ENCODE peak calls at places on chromosomes 2 and 18, in ten cellular contexts. A is adrenal gland, O is right lobe of liver, K is transverse colon, Z is body of pancreas, D is spleen, R is vagina, L is sigmoid colon, C is upper lobe of left lung, S is K562. P is an unnamed sample.

GRCh38 chr2:46708492-46708891 is 207.1 kb downstream of the MCFD2 start:
- DNase-seq in A (no peak), O (no peak), K (no peak), Z (no peak), D (no peak), R (no peak), L (no peak), C (no peak), S (no peak), P (no peak)

GRCh38 chr2:151534001-151534400 is 124.3 kb downstream of the RIF1 start:
- DNase-seq in A (no peak), O (no peak), K (no peak), Z (no peak), D (no peak), R (no peak), L (no peak), C (no peak), S (no peak), P (no peak)

GRCh38 chr18:74376523-74376922 is 60.9 kb downstream of the C18orf63 start:
- DNase-seq in A (peak), O (no peak), K (no peak), Z (no peak), D (no peak), R (peak), L (no peak), C (no peak), S (no peak), P (no peak)

GRCh38 chr18:41655074-41655473 is 300.0 kb upstream of the PIK3C3 start:
- DNase-seq in A (no peak), O (no peak), K (no peak), Z (no peak), D (no peak), R (no peak), L (no peak), C (no peak), S (no peak), P (no peak)

GRCh38 chr18:63177259-63177658 is 142.3 kb downstream of the BCL2 start:
- DNase-seq in A (no peak), O (no peak), K (no peak), Z (no peak), D (peak), R (no peak), L (no peak), C (no peak), S (no peak), P (no peak)

GRCh38 chr2:44560961-44561360 is 199.2 kb downstream of the CAMKMT start:
- DNase-seq in A (no peak), O (no peak), K (no peak), Z (no peak), D (no peak), R (no peak), L (no peak), C (no peak), S (no peak), P (no peak)

GRCh38 chr18:25284861-25285574 is 66.9 kb downstream of the ZNF521 start:
- DNase-seq in A (no peak), O (no peak), K (no peak), Z (no peak), D (no peak), R (no peak), L (no peak), C (no peak), S (no peak), P (no peak)

GRCh38 chr2:190766581-190766980 is 114.0 kb upstream of the GLS start:
- DNase-seq in A (no peak), O (no peak), K (no peak), Z (no peak), D (no peak), R (no peak), L (no peak), C (no peak), S (no peak), P (no peak)

GRCh38 chr18:28584726-28585125 is 407.8 kb upstream of the CDH2 start:
- DNase-seq in A (no peak), O (no peak), K (no peak), Z (no peak), D (no peak), R (no peak), L (no peak), C (no peak), S (no peak), P (no peak)

GRCh38 chr2:207692206-207693065 is 19.0 kb upstream of the CCNYL1 start:
- DNase-seq in A (peak), O (peak), K (peak), Z (peak), D (no peak), R (no peak), L (no peak), C (peak), S (peak), P (no peak)

GRCh38 chr2:127023504-127023903 is 83.5 kb downstream of the BIN1 start:
- DNase-seq in A (no peak), O (no peak), K (no peak), Z (no peak), D (no peak), R (peak), L (no peak), C (no peak), S (no peak), P (no peak)

GRCh38 chr2:119888673-119889072 is 124.2 kb upstream of the EPB41L5 start:
- DNase-seq in A (no peak), O (no peak), K (no peak), Z (no peak), D (no peak), R (no peak), L (no peak), C (no peak), S (no peak), P (no peak)

GRCh38 chr2:33409417-33409955 is 67.0 kb upstream of the RASGRP3 start:
- DNase-seq in A (no peak), O (no peak), K (no peak), Z (no peak), D (no peak), R (no peak), L (no peak), C (no peak), S (no peak), P (no peak)

GRCh38 chr2:127157651-127158460 is 50.9 kb upstream of the BIN1 start:
- DNase-seq in A (peak), O (no peak), K (no peak), Z (no peak), D (no peak), R (peak), L (peak), C (no peak), S (peak), P (no peak)

GRCh38 chr2:24973812-24974211 is 2.1 kb upstream of the DNAJC27 start:
- DNase-seq in A (no peak), O (no peak), K (no peak), Z (no peak), D (no peak), R (no peak), L (no peak), C (no peak), S (peak), P (no peak)

GRCh38 chr2:191728710-191729597 is 51.0 kb downstream of the NABP1 start:
- DNase-seq in A (no peak), O (no peak), K (no peak), Z (no peak), D (no peak), R (no peak), L (no peak), C (no peak), S (peak), P (no peak)

GRCh38 chr2:157809212-157809611 is 66.9 kb downstream of the ACVR1 start:
- DNase-seq in A (no peak), O (no peak), K (no peak), Z (no peak), D (no peak), R (no peak), L (no peak), C (no peak), S (no peak), P (no peak)

GRCh38 chr2:14632133-14632936 is at the start of gene LRATD1:
- DNase-seq in A (peak), O (peak), K (peak), Z (peak), D (peak), R (no peak), L (peak), C (peak), S (peak), P (peak)

GRCh38 chr2:14634223-14634884 is 1.8 kb downstream of the LRATD1 start:
- DNase-seq in A (peak), O (peak), K (peak), Z (peak), D (peak), R (no peak), L (peak), C (peak), S (peak), P (peak)

GRCh38 chr2:14634885-14635871 is 2.7 kb downstream of the LRATD1 start:
- DNase-seq in A (peak), O (peak), K (peak), Z (peak), D (peak), R (no peak), L (peak), C (peak), S (peak), P (peak)

GRCh38 chr2:14633031-14633430 is 514 bp downstream of the LRATD1 start:
- DNase-seq in A (peak), O (peak), K (peak), Z (peak), D (no peak), R (no peak), L (no peak), C (no peak), S (no peak), P (no peak)

DNA sequence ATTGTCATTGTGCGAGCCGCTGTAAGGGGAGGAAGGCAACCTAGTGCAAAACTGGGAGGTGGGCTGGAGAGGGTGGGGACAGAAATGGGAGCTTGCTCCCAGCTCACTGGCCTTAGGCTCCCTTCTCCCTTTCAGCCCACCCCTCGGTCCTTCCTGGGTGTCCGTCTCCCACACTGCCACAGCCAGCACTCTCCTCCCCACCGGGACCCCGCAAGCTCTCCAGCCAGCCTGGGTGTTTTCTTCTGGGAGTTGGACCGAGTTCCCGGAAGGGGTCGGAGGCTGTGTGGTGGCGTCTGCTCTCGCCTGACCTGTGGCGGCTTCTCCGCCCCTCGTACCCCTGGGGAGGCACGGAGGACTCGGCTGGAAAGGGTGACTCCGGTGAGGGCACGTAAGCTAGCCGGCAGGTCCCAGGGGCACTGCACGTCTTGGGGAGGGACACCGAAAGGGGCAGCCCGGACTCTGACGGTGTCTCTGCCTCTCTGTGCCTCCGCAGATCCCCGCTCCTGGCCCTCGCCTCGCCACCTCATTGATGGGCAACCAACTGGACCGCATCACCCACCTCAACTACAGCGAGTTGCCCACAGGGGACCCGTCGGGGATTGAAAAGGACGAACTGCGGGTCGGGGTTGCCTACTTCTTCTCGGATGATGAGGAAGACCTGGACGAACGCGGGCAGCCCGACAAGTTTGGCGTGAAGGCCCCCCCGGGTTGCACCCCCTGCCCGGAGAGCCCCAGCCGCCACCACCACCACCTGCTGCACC is 1.1 kb downstream of the LRATD1 start:
- DNase-seq in A (peak), O (peak), K (peak), Z (no peak), D (no peak), R (no peak), L (peak), C (no peak), S (no peak), P (no peak)
- H3K27ac ChIP-seq in A (no peak), O (no peak), K (peak), Z (peak), D (no peak), R (peak), L (peak), C (peak), S (no peak), P (peak)

GRCh38 chr2:42360890-42361727 is at the start of gene COX7A2L:
- DNase-seq in A (peak), O (peak), K (peak), Z (peak), D (peak), R (peak), L (peak), C (peak), S (peak), P (peak)
- TF ChIP-seq POLR2A in A (peak), O (peak), K (peak), Z (peak), D (peak), R (no peak), L (peak), C (peak), S (peak), P (peak)

GRCh38 chr2:27992787-27993747 is 102.5 kb downstream of the BABAM2 start:
- DNase-seq in A (no peak), O (no peak), K (no peak), Z (no peak), D (no peak), R (no peak), L (no peak), C (no peak), S (no peak), P (no peak)

GRCh38 chr2:28002181-28002580 is 111.7 kb downstream of the BABAM2 start:
- DNase-seq in A (no peak), O (no peak), K (no peak), Z (no peak), D (no peak), R (no peak), L (no peak), C (no peak), S (no peak), P (no peak)

GRCh38 chr2:27993950-27994728 is 103.6 kb downstream of the BABAM2 start:
- DNase-seq in A (no peak), O (no peak), K (no peak), Z (no peak), D (no peak), R (no peak), L (no peak), C (no peak), S (no peak), P (no peak)

GRCh38 chr2:28000287-28000686 is 109.8 kb downstream of the BABAM2 start:
- DNase-seq in A (no peak), O (no peak), K (no peak), Z (no peak), D (no peak), R (no peak), L (no peak), C (no peak), S (no peak), P (no peak)

DNA sequence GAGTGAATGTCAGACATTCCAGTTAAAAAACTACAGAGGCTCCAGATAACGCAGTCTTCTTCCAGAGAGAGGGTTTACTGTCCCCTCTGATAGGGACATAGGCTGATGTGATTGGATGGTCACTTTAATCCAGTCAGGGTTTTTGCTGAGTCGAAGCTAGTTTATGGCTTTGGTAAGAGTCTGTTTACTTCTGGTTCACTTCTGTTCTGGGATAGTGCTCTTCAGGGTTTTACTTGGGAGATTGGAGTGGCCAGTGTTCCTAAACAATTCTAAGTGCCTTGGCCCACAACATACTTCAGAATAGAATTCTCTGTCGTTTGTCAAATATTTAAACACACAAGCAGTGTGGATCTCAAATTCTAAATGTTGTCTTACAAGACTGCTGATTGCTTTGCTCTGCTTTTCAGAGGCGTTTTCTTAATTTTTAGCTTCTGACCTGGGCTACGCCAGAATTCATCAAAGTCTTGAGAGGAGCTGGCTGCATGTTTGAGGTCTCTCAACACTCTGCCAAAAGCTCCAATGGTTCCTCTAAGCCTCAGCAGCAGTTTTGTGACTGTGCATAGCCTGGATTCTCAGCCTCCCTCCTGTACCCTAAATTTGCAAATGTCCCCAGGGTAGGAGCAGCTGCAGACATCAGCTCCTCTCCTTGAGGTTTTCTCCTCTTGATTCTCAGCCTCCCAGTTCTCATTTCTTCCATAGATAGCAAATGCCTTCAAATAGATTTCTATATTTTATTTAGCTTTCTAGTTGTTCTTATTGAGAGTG is 105.8 kb downstream of the BABAM2 start:
- DNase-seq in A (no peak), O (no peak), K (no peak), Z (no peak), D (no peak), R (no peak), L (no peak), C (no peak), S (peak), P (no peak)
- H3K27ac ChIP-seq in A (no peak), O (no peak), K (no peak), Z (no peak), D (no peak), R (no peak), L (no peak), C (no peak), S (no peak), P (no peak)

GRCh38 chr2:27428213-27428977 is at the start of gene NRBP1:
- DNase-seq in A (peak), O (peak), K (peak), Z (peak), D (peak), R (no peak), L (peak), C (peak), S (peak), P (peak)
- TF ChIP-seq POLR2A in A (peak), O (peak), K (peak), Z (peak), D (peak), R (no peak), L (peak), C (peak), S (peak), P (peak)

GRCh38 chr2:168892327-168892726 is 2.1 kb upstream of the SPC25 start:
- DNase-seq in A (no peak), O (no peak), K (no peak), Z (no peak), D (no peak), R (no peak), L (no peak), C (no peak), S (no peak), P (no peak)

GRCh38 chr2:168890006-168890782 is at the start of gene SPC25:
- DNase-seq in A (peak), O (peak), K (peak), Z (peak), D (peak), R (no peak), L (peak), C (peak), S (peak), P (peak)

GRCh38 chr2:168894101-168894500 is 3.9 kb upstream of the SPC25 start:
- DNase-seq in A (no peak), O (no peak), K (no peak), Z (no peak), D (no peak), R (no peak), L (no peak), C (no peak), S (peak), P (no peak)

GRCh38 chr2:168884990-168885389 is 5.2 kb downstream of the SPC25 start:
- DNase-seq in A (no peak), O (no peak), K (no peak), Z (no peak), D (no peak), R (no peak), L (no peak), C (no peak), S (peak), P (no peak)

DNA sequence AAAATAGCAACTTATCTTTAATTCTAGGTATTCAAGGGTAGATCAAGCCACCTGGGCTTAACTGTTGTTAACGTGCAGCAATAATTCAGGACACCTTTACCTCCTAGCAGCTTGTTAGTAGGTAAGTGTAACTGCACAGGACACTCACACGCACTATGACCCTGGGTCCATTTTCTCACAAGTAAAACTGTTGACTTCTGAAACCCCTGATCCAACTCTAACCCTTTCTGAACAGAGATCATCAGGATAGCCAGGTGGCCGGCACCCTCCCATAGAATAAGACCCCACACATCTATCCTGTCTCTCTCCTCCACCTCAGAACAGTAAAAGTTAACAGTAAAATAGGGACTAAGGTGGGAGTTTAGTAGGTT is 610 bp downstream of the SPC25 start:
- DNase-seq in A (no peak), O (no peak), K (no peak), Z (no peak), D (no peak), R (no peak), L (no peak), C (no peak), S (peak), P (no peak)
- H3K27ac ChIP-seq in A (no peak), O (no peak), K (no peak), Z (no peak), D (no peak), R (no peak), L (no peak), C (no peak), S (peak), P (no peak)

GRCh38 chr2:237474511-237474911 is 12.5 kb upstream of the MLPH start:
- DNase-seq in A (peak), O (peak), K (no peak), Z (peak), D (no peak), R (no peak), L (peak), C (peak), S (no peak), P (no peak)
- TF ChIP-seq POLR2A in A (no peak), O (no peak), K (no peak), Z (no peak), D (no peak), R (no peak), L (no peak), C (no peak), S (no peak), P (no peak)

DNA sequence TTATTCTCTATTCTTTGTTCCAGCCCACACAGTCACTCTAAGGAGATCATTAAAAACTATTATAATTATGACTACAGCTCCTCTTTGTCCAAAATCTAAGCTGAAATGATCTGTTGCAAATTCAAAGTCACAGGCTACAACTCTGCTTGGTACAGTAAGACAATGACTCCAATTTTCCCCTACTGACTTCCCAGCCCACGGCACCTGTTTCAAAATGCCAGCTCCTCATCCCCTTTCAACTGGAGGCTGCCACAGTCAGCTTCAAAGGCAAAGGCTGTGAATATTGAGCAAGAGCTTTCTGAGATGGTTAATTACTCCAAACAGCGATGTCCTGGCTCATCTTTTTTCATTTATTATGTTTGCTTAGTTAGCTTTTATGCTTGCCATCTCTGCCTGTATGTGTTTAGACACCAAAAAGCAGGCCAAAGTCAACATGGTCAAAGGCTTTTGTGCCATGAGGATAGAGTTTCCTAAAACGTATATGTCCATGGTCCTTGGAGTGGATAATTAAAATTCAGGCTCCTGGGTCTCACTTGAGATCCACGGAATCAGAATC is 141.1 kb downstream of the DOCK10 start:
- DNase-seq in A (no peak), O (no peak), K (no peak), Z (no peak), D (no peak), R (no peak), L (no peak), C (no peak), S (no peak), P (no peak)
- H3K27ac ChIP-seq in A (no peak), O (no peak), K (no peak), Z (no peak), D (no peak), R (no peak), L (no peak), C (no peak), S (no peak), P (no peak)

GRCh38 chr2:96861074-96861473 is 3.3 kb upstream of the ANKRD39 start:
- DNase-seq in A (no peak), O (no peak), K (no peak), Z (no peak), D (peak), R (no peak), L (peak), C (no peak), S (no peak), P (peak)

GRCh38 chr2:96859681-96860064 is 1.9 kb upstream of the ANKRD39 start:
- DNase-seq in A (no peak), O (no peak), K (no peak), Z (no peak), D (no peak), R (no peak), L (no peak), C (no peak), S (no peak), P (no peak)

GRCh38 chr2:96860065-96861029 is 2.5 kb upstream of the ANKRD39 start:
- DNase-seq in A (no peak), O (peak), K (no peak), Z (no peak), D (peak), R (no peak), L (peak), C (no peak), S (no peak), P (no peak)

GRCh38 chr2:96856776-96857673 is 791 bp downstream of the ANKRD39 start:
- DNase-seq in A (no peak), O (no peak), K (peak), Z (peak), D (no peak), R (no peak), L (peak), C (peak), S (peak), P (peak)

GRCh38 chr2:96859338-96859649 is 1.5 kb upstream of the ANKRD39 start:
- DNase-seq in A (peak), O (no peak), K (no peak), Z (peak), D (peak), R (no peak), L (peak), C (no peak), S (peak), P (peak)
- TF ChIP-seq POLR2A in A (no peak), O (no peak), K (no peak), Z (no peak), D (no peak), R (no peak), L (no peak), C (no peak), S (peak), P (no peak)